ENCODE peak calls at places on chromosomes 13 and 19, in ten cellular contexts. One of them, this sample, is unnamed.

GRCh38 chr13:106350208-106350607 is 185.3 kb downstream of the EFNB2 start:
- DNase-seq in astrocyte: no peak
- DNase-seq in mesenchymal stem cell: no peak
- DNase-seq in left ventricle myocardium inferior: no peak
- DNase-seq in H1: no peak
- DNase-seq in trophoblast cell: no peak
- DNase-seq in neural progenitor cell: no peak
- DNase-seq in CD8-positive, alpha-beta memory T cell: no peak
- DNase-seq in breast epithelium: no peak
- DNase-seq in heart left ventricle: no peak
- DNase-seq in this sample: no peak

GRCh38 chr13:79898996-79899395 is 418.0 kb downstream of the NDFIP2 start:
- DNase-seq in astrocyte: no peak
- DNase-seq in mesenchymal stem cell: no peak
- DNase-seq in left ventricle myocardium inferior: no peak
- DNase-seq in H1: no peak
- DNase-seq in trophoblast cell: no peak
- DNase-seq in neural progenitor cell: no peak
- DNase-seq in CD8-positive, alpha-beta memory T cell: no peak
- DNase-seq in breast epithelium: no peak
- DNase-seq in heart left ventricle: no peak
- DNase-seq in this sample: no peak

GRCh38 chr13:109145631-109146030 is 516.2 kb downstream of the MYO16 start:
- DNase-seq in astrocyte: peak; percentile 45
- DNase-seq in mesenchymal stem cell: peak; percentile 78
- DNase-seq in left ventricle myocardium inferior: no peak
- DNase-seq in H1: no peak
- DNase-seq in trophoblast cell: peak; percentile 27
- DNase-seq in neural progenitor cell: peak; percentile 70
- DNase-seq in CD8-positive, alpha-beta memory T cell: no peak
- DNase-seq in breast epithelium: no peak
- DNase-seq in heart left ventricle: peak; percentile 49
- DNase-seq in this sample: no peak

GRCh38 chr13:23810842-23811241 is 78.4 kb downstream of the MIPEP start:
- DNase-seq in astrocyte: no peak
- DNase-seq in mesenchymal stem cell: no peak
- DNase-seq in left ventricle myocardium inferior: no peak
- DNase-seq in H1: no peak
- DNase-seq in trophoblast cell: no peak
- DNase-seq in neural progenitor cell: no peak
- DNase-seq in CD8-positive, alpha-beta memory T cell: no peak
- DNase-seq in breast epithelium: no peak
- DNase-seq in heart left ventricle: no peak
- DNase-seq in this sample: no peak

GRCh38 chr19:12865746-12866415 is 15.4 kb downstream of the DNASE2 start:
- DNase-seq in astrocyte: no peak
- DNase-seq in mesenchymal stem cell: no peak
- DNase-seq in left ventricle myocardium inferior: no peak
- DNase-seq in H1: peak; percentile 52
- DNase-seq in trophoblast cell: no peak
- DNase-seq in neural progenitor cell: peak; percentile 13
- DNase-seq in CD8-positive, alpha-beta memory T cell: no peak
- DNase-seq in breast epithelium: no peak
- DNase-seq in heart left ventricle: no peak
- DNase-seq in this sample: no peak

GRCh38 chr13:105991131-105991530 is 544.3 kb downstream of the EFNB2 start:
- DNase-seq in astrocyte: no peak
- DNase-seq in mesenchymal stem cell: no peak
- DNase-seq in left ventricle myocardium inferior: no peak
- DNase-seq in H1: no peak
- DNase-seq in trophoblast cell: no peak
- DNase-seq in neural progenitor cell: no peak
- DNase-seq in CD8-positive, alpha-beta memory T cell: no peak
- DNase-seq in breast epithelium: no peak
- DNase-seq in heart left ventricle: no peak
- DNase-seq in this sample: no peak

GRCh38 chr19:38351865-38352395 is 16.3 kb downstream of the CATSPERG start:
- DNase-seq in astrocyte: no peak
- DNase-seq in mesenchymal stem cell: no peak
- DNase-seq in left ventricle myocardium inferior: no peak
- DNase-seq in H1: no peak
- DNase-seq in trophoblast cell: no peak
- DNase-seq in neural progenitor cell: no peak
- DNase-seq in CD8-positive, alpha-beta memory T cell: no peak
- DNase-seq in breast epithelium: no peak
- DNase-seq in heart left ventricle: no peak
- DNase-seq in this sample: no peak

GRCh38 chr13:105569816-105570215 is 965.6 kb downstream of the EFNB2 start:
- DNase-seq in astrocyte: no peak
- DNase-seq in mesenchymal stem cell: no peak
- DNase-seq in left ventricle myocardium inferior: no peak
- DNase-seq in H1: no peak
- DNase-seq in trophoblast cell: no peak
- DNase-seq in neural progenitor cell: no peak
- DNase-seq in CD8-positive, alpha-beta memory T cell: no peak
- DNase-seq in breast epithelium: no peak
- DNase-seq in heart left ventricle: no peak
- DNase-seq in this sample: no peak

GRCh38 chr19:10962863-10963262 is 2.0 kb downstream of the SMARCA4 start:
- DNase-seq in astrocyte: no peak
- DNase-seq in mesenchymal stem cell: no peak
- DNase-seq in left ventricle myocardium inferior: no peak
- DNase-seq in H1: no peak
- DNase-seq in trophoblast cell: no peak
- DNase-seq in neural progenitor cell: no peak
- DNase-seq in CD8-positive, alpha-beta memory T cell: no peak
- DNase-seq in breast epithelium: no peak
- DNase-seq in heart left ventricle: no peak
- DNase-seq in this sample: no peak
- H3K4me3 ChIP-seq in astrocyte: no peak overlapping the region
- H3K4me3 ChIP-seq in mesenchymal stem cell: peak overlapping the region; percentile 99
- H3K4me3 ChIP-seq in left ventricle myocardium inferior: no peak overlapping the region
- H3K4me3 ChIP-seq in H1: no peak overlapping the region
- H3K4me3 ChIP-seq in trophoblast cell: no peak overlapping the region
- H3K4me3 ChIP-seq in neural progenitor cell: peak overlapping the region; percentile 80
- H3K4me3 ChIP-seq in CD8-positive, alpha-beta memory T cell: no peak overlapping the region
- H3K4me3 ChIP-seq in breast epithelium: peak overlapping the region; percentile 95
- H3K4me3 ChIP-seq in heart left ventricle: no peak overlapping the region
- H3K4me3 ChIP-seq in this sample: no peak overlapping the region

GRCh38 chr19:44741258-44741731 is 7.2 kb upstream of the BCL3 start:
- DNase-seq in astrocyte: no peak
- DNase-seq in mesenchymal stem cell: peak; percentile 57
- DNase-seq in left ventricle myocardium inferior: no peak
- DNase-seq in H1: no peak
- DNase-seq in trophoblast cell: no peak
- DNase-seq in neural progenitor cell: no peak
- DNase-seq in CD8-positive, alpha-beta memory T cell: no peak
- DNase-seq in breast epithelium: no peak
- DNase-seq in heart left ventricle: no peak
- DNase-seq in this sample: no peak

GRCh38 chr19:44737238-44738160 is 11.0 kb upstream of the BCL3 start:
- DNase-seq in astrocyte: peak; percentile 82
- DNase-seq in mesenchymal stem cell: no peak
- DNase-seq in left ventricle myocardium inferior: no peak
- DNase-seq in H1: no peak
- DNase-seq in trophoblast cell: no peak
- DNase-seq in neural progenitor cell: no peak
- DNase-seq in CD8-positive, alpha-beta memory T cell: no peak
- DNase-seq in breast epithelium: no peak
- DNase-seq in heart left ventricle: no peak
- DNase-seq in this sample: no peak

GRCh38 chr19:44738161-44738535 is 10.4 kb upstream of the BCL3 start:
- DNase-seq in astrocyte: no peak
- DNase-seq in mesenchymal stem cell: no peak
- DNase-seq in left ventricle myocardium inferior: no peak
- DNase-seq in H1: no peak
- DNase-seq in trophoblast cell: no peak
- DNase-seq in neural progenitor cell: no peak
- DNase-seq in CD8-positive, alpha-beta memory T cell: no peak
- DNase-seq in breast epithelium: no peak
- DNase-seq in heart left ventricle: no peak
- DNase-seq in this sample: no peak

GRCh38 chr19:44740351-44740824 is 8.1 kb upstream of the BCL3 start:
- DNase-seq in astrocyte: no peak
- DNase-seq in mesenchymal stem cell: peak; percentile 31
- DNase-seq in left ventricle myocardium inferior: no peak
- DNase-seq in H1: no peak
- DNase-seq in trophoblast cell: no peak
- DNase-seq in neural progenitor cell: no peak
- DNase-seq in CD8-positive, alpha-beta memory T cell: no peak
- DNase-seq in breast epithelium: no peak
- DNase-seq in heart left ventricle: no peak
- DNase-seq in this sample: no peak

DNA sequence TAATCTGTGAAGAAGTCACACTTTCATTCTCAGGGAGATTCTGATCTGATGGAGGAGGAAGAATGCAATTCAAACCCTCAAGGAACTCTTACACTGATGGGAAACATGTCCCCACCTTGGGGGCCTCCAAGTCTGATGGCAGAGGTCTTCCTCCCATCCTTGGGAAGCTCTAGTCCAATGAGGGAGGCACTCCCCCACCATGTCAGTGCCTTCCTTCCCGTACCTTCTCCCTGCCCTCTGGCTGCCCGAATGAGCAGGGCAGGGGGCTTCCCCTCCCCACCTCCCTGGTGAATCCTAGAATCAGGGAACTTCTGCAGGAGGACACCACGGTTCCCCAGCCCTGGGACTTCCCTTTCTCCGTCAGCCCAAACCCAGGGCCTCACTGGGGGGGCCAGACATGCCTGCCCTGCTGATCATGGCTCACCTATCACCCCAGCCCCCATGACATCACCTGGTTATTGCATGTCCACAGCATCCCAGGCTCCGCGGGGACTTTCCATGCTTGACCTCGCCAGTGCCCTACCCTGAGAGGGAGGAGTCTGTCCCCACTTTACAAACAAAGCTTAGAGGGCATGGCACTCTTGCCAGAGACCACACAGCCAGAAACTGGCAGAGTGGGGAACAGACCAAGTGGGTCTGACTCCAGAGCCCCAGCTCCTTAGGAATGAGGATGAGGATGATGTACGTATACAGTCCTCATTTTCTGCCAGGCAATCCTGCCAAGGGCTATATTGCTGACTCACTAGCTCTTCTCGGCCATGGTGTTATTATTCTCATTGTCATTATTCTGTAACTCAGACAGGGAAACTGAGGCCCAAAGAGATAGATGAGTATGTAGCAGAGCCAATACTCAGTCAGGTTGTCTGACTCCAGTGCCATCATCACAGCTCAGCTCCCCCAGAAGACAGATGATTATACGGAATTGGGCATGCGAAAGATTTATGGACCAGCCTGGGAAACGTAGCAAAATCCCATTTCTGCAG is 9.6 kb upstream of the BCL3 start:
- DNase-seq in astrocyte: no peak
- DNase-seq in mesenchymal stem cell: peak; percentile 47
- DNase-seq in left ventricle myocardium inferior: no peak
- DNase-seq in H1: no peak
- DNase-seq in trophoblast cell: peak; percentile 54
- DNase-seq in neural progenitor cell: no peak
- DNase-seq in CD8-positive, alpha-beta memory T cell: no peak
- DNase-seq in breast epithelium: no peak
- DNase-seq in heart left ventricle: no peak
- DNase-seq in this sample: peak; percentile 70
- H3K27ac ChIP-seq in astrocyte: no peak overlapping the region
- H3K27ac ChIP-seq in mesenchymal stem cell: no peak overlapping the region
- H3K27ac ChIP-seq in left ventricle myocardium inferior: no peak overlapping the region
- H3K27ac ChIP-seq in H1: no peak overlapping the region
- H3K27ac ChIP-seq in trophoblast cell: no peak overlapping the region
- H3K27ac ChIP-seq in neural progenitor cell: no peak overlapping the region
- H3K27ac ChIP-seq in CD8-positive, alpha-beta memory T cell: no peak overlapping the region
- H3K27ac ChIP-seq in breast epithelium: peak overlapping the region; percentile 42
- H3K27ac ChIP-seq in heart left ventricle: peak overlapping the region; percentile 60
- H3K27ac ChIP-seq in this sample: no peak overlapping the region

DNA sequence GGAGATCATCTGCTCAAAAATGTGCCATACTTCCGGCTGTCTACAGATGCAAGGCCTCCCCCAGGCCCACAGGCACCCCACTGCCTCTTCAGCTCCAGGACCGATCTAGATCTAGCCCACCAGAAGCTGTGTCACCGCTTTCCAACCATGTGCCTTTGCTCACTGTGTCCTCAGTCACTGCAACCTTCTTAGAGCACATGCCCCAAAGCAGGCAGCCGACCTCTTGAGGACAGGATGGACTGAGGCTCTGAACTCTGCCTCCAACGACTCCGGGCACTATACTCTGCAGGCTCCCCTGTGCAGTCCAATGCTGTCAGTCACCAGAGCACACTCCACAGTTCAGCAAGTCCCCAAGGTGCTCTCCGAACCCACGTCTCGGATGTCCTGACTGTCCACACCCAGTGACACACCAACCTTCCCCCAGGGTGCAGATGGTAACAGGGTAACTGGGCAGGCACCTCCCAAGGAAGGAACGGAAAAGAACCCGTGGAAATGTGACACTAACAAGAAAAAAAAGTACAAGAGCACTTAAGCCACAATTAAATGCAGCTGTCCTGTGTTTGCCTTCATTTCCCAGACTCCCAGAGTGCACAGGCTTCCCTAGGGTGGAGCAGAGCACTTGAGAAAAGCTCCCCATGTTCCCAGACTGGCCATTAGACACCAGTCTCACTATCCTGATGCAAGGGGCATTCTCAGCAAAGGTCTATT is 4.8 kb downstream of the STK24 start:
- DNase-seq in astrocyte: peak; percentile 32
- DNase-seq in mesenchymal stem cell: peak; percentile 87
- DNase-seq in left ventricle myocardium inferior: no peak
- DNase-seq in H1: no peak
- DNase-seq in trophoblast cell: no peak
- DNase-seq in neural progenitor cell: no peak
- DNase-seq in CD8-positive, alpha-beta memory T cell: no peak
- DNase-seq in breast epithelium: no peak
- DNase-seq in heart left ventricle: peak; percentile 48
- DNase-seq in this sample: no peak
- H3K4me3 ChIP-seq in astrocyte: peak overlapping the region; percentile 21
- H3K4me3 ChIP-seq in mesenchymal stem cell: peak overlapping the region; percentile 58
- H3K4me3 ChIP-seq in left ventricle myocardium inferior: peak overlapping the region; percentile 19
- H3K4me3 ChIP-seq in H1: no peak overlapping the region
- H3K4me3 ChIP-seq in trophoblast cell: no peak overlapping the region
- H3K4me3 ChIP-seq in neural progenitor cell: no peak overlapping the region
- H3K4me3 ChIP-seq in CD8-positive, alpha-beta memory T cell: peak overlapping the region; percentile 70
- H3K4me3 ChIP-seq in breast epithelium: peak overlapping the region; percentile 53
- H3K4me3 ChIP-seq in heart left ventricle: no peak overlapping the region
- H3K4me3 ChIP-seq in this sample: no peak overlapping the region

GRCh38 chr19:14512420-14512961 is 5.7 kb downstream of the DNAJB1 start:
- DNase-seq in astrocyte: no peak
- DNase-seq in mesenchymal stem cell: no peak
- DNase-seq in left ventricle myocardium inferior: no peak
- DNase-seq in H1: no peak
- DNase-seq in trophoblast cell: peak; percentile 53
- DNase-seq in neural progenitor cell: no peak
- DNase-seq in CD8-positive, alpha-beta memory T cell: no peak
- DNase-seq in breast epithelium: no peak
- DNase-seq in heart left ventricle: no peak
- DNase-seq in this sample: no peak

GRCh38 chr19:14516746-14517438 is 1.3 kb downstream of the DNAJB1 start:
- DNase-seq in astrocyte: no peak
- DNase-seq in mesenchymal stem cell: no peak
- DNase-seq in left ventricle myocardium inferior: no peak
- DNase-seq in H1: no peak
- DNase-seq in trophoblast cell: no peak
- DNase-seq in neural progenitor cell: no peak
- DNase-seq in CD8-positive, alpha-beta memory T cell: no peak
- DNase-seq in breast epithelium: no peak
- DNase-seq in heart left ventricle: no peak
- DNase-seq in this sample: no peak

GRCh38 chr19:14515501-14516047 is 2.6 kb downstream of the DNAJB1 start:
- DNase-seq in astrocyte: no peak
- DNase-seq in mesenchymal stem cell: no peak
- DNase-seq in left ventricle myocardium inferior: no peak
- DNase-seq in H1: no peak
- DNase-seq in trophoblast cell: no peak
- DNase-seq in neural progenitor cell: no peak
- DNase-seq in CD8-positive, alpha-beta memory T cell: no peak
- DNase-seq in breast epithelium: no peak
- DNase-seq in heart left ventricle: no peak
- DNase-seq in this sample: no peak

GRCh38 chr19:14516048-14516534 is 2.1 kb downstream of the DNAJB1 start:
- DNase-seq in astrocyte: no peak
- DNase-seq in mesenchymal stem cell: no peak
- DNase-seq in left ventricle myocardium inferior: no peak
- DNase-seq in H1: no peak
- DNase-seq in trophoblast cell: no peak
- DNase-seq in neural progenitor cell: no peak
- DNase-seq in CD8-positive, alpha-beta memory T cell: no peak
- DNase-seq in breast epithelium: no peak
- DNase-seq in heart left ventricle: no peak
- DNase-seq in this sample: no peak

DNA sequence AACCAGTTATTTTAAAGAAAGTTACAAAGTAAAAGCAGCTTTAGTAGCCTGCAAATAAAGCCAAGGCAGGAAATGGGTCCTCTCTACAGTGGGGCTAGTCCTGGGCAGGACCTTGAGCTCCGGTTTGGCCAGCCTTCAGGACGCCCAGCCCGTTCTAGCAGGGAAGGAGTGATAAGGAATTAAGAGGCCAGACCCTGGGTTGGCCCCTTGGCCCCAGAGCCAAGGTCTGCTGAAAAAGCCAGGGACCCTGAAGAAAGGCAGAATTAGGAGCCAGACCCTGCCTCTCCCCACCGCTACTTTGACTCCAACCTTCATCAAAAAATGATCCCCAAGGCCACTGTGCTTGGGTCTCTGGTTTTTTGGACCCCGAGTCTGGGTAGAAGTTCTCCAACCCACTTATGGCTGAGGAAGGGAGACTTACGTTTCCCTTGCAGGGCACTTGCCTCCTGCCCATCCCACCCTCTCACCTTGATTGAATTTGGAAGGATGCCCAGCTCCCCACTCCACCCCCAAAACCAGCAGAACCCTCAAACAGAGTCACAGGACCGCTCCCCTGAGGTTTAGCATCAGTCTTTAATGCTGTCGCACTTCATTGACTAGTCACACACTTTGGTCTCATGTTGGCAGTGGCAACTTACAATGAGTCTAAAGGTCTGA is 3.9 kb downstream of the DNAJB1 start:
- DNase-seq in astrocyte: no peak
- DNase-seq in mesenchymal stem cell: no peak
- DNase-seq in left ventricle myocardium inferior: no peak
- DNase-seq in H1: no peak
- DNase-seq in trophoblast cell: no peak
- DNase-seq in neural progenitor cell: no peak
- DNase-seq in CD8-positive, alpha-beta memory T cell: no peak
- DNase-seq in breast epithelium: no peak
- DNase-seq in heart left ventricle: no peak
- DNase-seq in this sample: no peak
- H3K27ac ChIP-seq in astrocyte: no peak overlapping the region
- H3K27ac ChIP-seq in mesenchymal stem cell: no peak overlapping the region
- H3K27ac ChIP-seq in left ventricle myocardium inferior: peak overlapping the region; percentile 30
- H3K27ac ChIP-seq in H1: no peak overlapping the region
- H3K27ac ChIP-seq in trophoblast cell: no peak overlapping the region
- H3K27ac ChIP-seq in neural progenitor cell: no peak overlapping the region
- H3K27ac ChIP-seq in CD8-positive, alpha-beta memory T cell: no peak overlapping the region
- H3K27ac ChIP-seq in breast epithelium: peak overlapping the region; percentile 100
- H3K27ac ChIP-seq in heart left ventricle: no peak overlapping the region
- H3K27ac ChIP-seq in this sample: peak overlapping the region; percentile 2